ENCODE peak calls at places on chromosome 19, in nine cellular contexts. G is A549, H is progenitor cell of endocrine pancreas, F is activated B cell treated with CpG ODN at 0.5 μM for 24 hours, J is nephron progenitor cell, E is HCT116, B is ascending aorta, P is RWPE1, I is right lobe of liver. C is an unnamed sample.

GRCh38 chr19:36972594-36972993 is 56.5 kb downstream of the ZNF568 start:
- DNase-seq in G (no peak), H (no peak), F (no peak), J (no peak), E (no peak), B (no peak), P (no peak), I (peak; percentile 52), C (no peak)

GRCh38 chr19:40147693-40148347 is 43.4 kb upstream of the MAP3K10 start:
- DNase-seq in G (peak; percentile 46), H (no peak), F (no peak), J (no peak), E (no peak), B (no peak), P (peak; percentile 63), I (no peak), C (peak; percentile 27)

GRCh38 chr19:42254850-42255765 is at the start of gene ERF:
- DNase-seq in G (peak; percentile 98), H (peak; percentile 89), F (peak; percentile 97), J (peak; percentile 95), E (peak; percentile 65), B (peak; percentile 84), P (peak; percentile 91), I (peak; percentile 97), C (peak; percentile 95)

GRCh38 chr19:10918359-10918758 is 10.1 kb downstream of the YIPF2 start:
- DNase-seq in G (no peak), H (no peak), F (no peak), J (no peak), E (no peak), B (no peak), P (no peak), I (no peak), C (no peak)

GRCh38 chr19:53912653-53913052 is 3.6 kb downstream of the CACNG7 start:
- DNase-seq in G (peak; percentile 56), H (no peak), F (no peak), J (peak; percentile 34), E (no peak), B (no peak), P (no peak), I (no peak), C (no peak)

GRCh38 chr19:41144403-41144802 is 30.2 kb downstream of the CYP2F1 start:
- DNase-seq in G (peak; percentile 94), H (peak; percentile 48), F (peak; percentile 42), J (peak; percentile 73), E (peak; percentile 82), B (no peak), P (peak; percentile 51), I (peak; percentile 73), C (no peak)

GRCh38 chr19:42076375-42076944 is 494 bp downstream of the ZNF574 start:
- DNase-seq in G (no peak), H (no peak), F (peak; percentile 68), J (no peak), E (no peak), B (no peak), P (no peak), I (no peak), C (no peak)

GRCh38 chr19:35265126-35265995 is 3.4 kb upstream of the USF2 start:
- DNase-seq in G (no peak), H (peak; percentile 6), F (peak; percentile 14), J (no peak), E (no peak), B (no peak), P (no peak), I (no peak), C (peak; percentile 48)

GRCh38 chr19:48342841-48343540 is 17.6 kb downstream of the EMP3 start:
- DNase-seq in G (peak; percentile 57), H (no peak), F (no peak), J (no peak), E (no peak), B (no peak), P (peak; percentile 57), I (no peak), C (no peak)

GRCh38 chr19:56119585-56119978 is 1.5 kb downstream of the ZNF787 start:
- DNase-seq in G (peak; percentile 55), H (no peak), F (no peak), J (no peak), E (no peak), B (no peak), P (no peak), I (no peak), C (no peak)

GRCh38 chr19:18856385-18857126 is 24.8 kb downstream of the UPF1 start:
- DNase-seq in G (peak; percentile 53), H (no peak), F (no peak), J (no peak), E (no peak), B (no peak), P (peak; percentile 20), I (peak; percentile 58), C (no peak)
- TF ChIP-seq CTCF in G (no peak), H (peak; percentile 36), F (no peak), J (peak; percentile 24), E (peak; percentile 40), B (no peak), P (peak; percentile 29), I (peak; percentile 38), C (peak; percentile 54)

DNA sequence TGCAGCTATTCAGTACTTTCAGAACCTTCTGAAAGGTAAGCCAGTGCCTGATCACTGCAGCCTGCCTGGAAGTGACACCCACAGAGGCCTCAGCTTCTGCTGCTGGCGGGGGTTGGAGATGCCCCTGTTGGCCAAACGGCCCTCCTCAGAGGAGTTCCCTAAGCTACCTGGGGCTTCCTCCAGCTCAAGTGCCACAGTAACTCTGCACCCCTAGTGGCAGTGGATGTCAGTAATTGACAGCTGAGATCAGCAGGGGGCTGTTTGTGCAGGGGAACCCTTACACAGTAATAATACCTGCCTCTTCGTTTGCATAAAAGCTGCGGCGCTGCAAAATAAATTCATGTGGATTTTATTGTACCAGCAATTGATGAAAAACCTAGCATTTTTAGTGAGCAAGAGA is 28.9 kb downstream of the TDRD12 start:
- DNase-seq in G (peak; percentile 36), H (no peak), F (no peak), J (no peak), E (no peak), B (no peak), P (no peak), I (no peak), C (peak; percentile 64)
- TF ChIP-seq CTCF in G (peak; percentile 29), H (peak; percentile 34), F (no peak), J (peak; percentile 29), E (peak; percentile 43), B (no peak), P (no peak), I (no peak), C (no peak)

GRCh38 chr19:17944301-17944700 is 11.5 kb downstream of the CCDC124 start:
- DNase-seq in G (no peak), H (no peak), F (no peak), J (no peak), E (no peak), B (no peak), P (peak; percentile 86), I (no peak), C (no peak)
- TF ChIP-seq CTCF in G (no peak), H (no peak), F (no peak), J (no peak), E (no peak), B (no peak), P (no peak), I (no peak), C (no peak)

GRCh38 chr19:13089139-13089856 is 13.4 kb downstream of the LYL1 start:
- DNase-seq in G (peak; percentile 28), H (no peak), F (no peak), J (no peak), E (no peak), B (no peak), P (peak; percentile 51), I (no peak), C (no peak)
- TF ChIP-seq CTCF in G (no peak), H (peak; percentile 59), F (no peak), J (peak; percentile 35), E (peak; percentile 69), B (no peak), P (no peak), I (no peak), C (peak; percentile 63)

DNA sequence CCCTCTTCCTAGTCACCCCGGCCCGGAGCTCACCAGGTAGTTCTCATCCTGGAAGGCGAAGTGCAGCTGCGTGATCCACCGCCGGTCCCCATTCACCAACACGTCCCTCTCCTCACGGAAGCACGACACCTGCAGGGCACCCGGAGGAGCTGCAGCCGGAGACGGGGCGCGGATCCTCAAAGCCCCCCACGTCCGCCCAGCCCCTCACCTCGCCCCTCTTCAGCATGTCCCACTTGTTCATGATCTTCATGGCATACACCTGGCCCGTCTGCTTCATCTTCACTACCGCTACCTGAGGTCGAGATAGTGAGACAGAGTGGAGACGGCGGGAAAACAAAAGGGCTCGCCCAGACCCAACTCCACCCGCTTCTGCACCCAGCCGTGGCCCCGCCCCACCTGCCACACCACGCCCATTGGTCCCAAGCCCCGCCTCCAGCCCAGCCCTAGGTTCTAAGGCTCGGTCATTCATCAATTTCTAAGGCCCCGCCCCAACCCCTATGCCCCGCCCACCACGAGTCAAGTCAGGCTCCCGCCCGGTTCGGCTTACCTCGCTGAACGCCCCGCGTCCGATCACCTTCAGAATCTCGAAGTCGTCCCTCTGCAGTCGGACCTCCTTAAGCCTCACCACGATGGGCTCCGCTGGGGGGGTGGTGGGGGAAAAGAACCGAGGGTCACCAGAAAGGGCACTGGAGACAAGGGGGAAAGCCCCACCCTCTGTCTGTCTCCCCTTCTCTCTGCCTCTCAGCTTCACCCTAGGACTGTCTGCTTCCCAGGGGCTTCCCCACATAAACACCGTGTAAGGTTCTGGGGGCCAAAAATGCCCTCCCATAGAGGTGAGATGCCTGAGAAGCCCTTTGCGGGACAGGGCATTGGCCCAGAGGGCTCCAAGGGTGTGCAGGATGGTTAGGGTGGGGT is 2.8 kb downstream of the DMPK start:
- DNase-seq in G (peak; percentile 95), H (peak; percentile 70), F (peak; percentile 84), J (peak; percentile 99), E (peak; percentile 87), B (no peak), P (peak; percentile 91), I (peak; percentile 87), C (peak; percentile 89)
- TF ChIP-seq CTCF in G (peak; percentile 74), H (peak; percentile 69), F (no peak), J (peak; percentile 72), E (peak; percentile 90), B (peak; percentile 17), P (peak; percentile 93), I (peak; percentile 66), C (peak; percentile 77)

GRCh38 chr19:2014731-2015610 is 543 bp downstream of the BTBD2 start:
- DNase-seq in G (no peak), H (no peak), F (peak; percentile 46), J (peak; percentile 67), E (no peak), B (no peak), P (peak; percentile 50), I (peak; percentile 66), C (no peak)

GRCh38 chr19:2013683-2013961 is 1.9 kb downstream of the BTBD2 start:
- DNase-seq in G (no peak), H (no peak), F (no peak), J (no peak), E (no peak), B (no peak), P (no peak), I (no peak), C (no peak)

GRCh38 chr19:2016041-2016807 is 710 bp upstream of the BTBD2 start:
- DNase-seq in G (peak; percentile 88), H (no peak), F (no peak), J (peak; percentile 50), E (peak; percentile 73), B (no peak), P (peak; percentile 87), I (peak; percentile 80), C (no peak)

GRCh38 chr19:2014081-2014693 is 1.3 kb downstream of the BTBD2 start:
- DNase-seq in G (no peak), H (no peak), F (no peak), J (no peak), E (no peak), B (no peak), P (no peak), I (no peak), C (no peak)

GRCh38 chr19:2015611-2015950 is at the start of gene BTBD2:
- DNase-seq in G (peak; percentile 85), H (no peak), F (no peak), J (no peak), E (peak; percentile 86), B (no peak), P (peak; percentile 59), I (peak; percentile 62), C (no peak)
- TF ChIP-seq CTCF in G (no peak), H (no peak), F (no peak), J (no peak), E (no peak), B (no peak), P (no peak), I (no peak), C (no peak)

C was measured in type B pancreatic cell.